ENCODE peak calls at places on chromosomes 6 and 20, in nine cellular contexts. H is dorsolateral prefrontal cortex, F is astrocyte, T is lower lobe of right lung, G is Peyer's patch, Z is colonic mucosa, W is left lung, O is spleen, X is stomach. U is an unnamed sample.

GRCh38 chr20:3777726-3778629 is 3.3 kb downstream of the SPEF1 start:
- DNase-seq in H (peak), F (no peak), T (peak), G (peak), Z (peak), W (peak), O (peak), X (peak), U (peak)

GRCh38 chr20:43937586-43937985 is 22.9 kb downstream of the TOX2 start:
- DNase-seq in H (no peak), F (peak), T (no peak), G (no peak), Z (no peak), W (no peak), O (no peak), X (no peak), U (no peak)

GRCh38 chr20:64131406-64131805 is 24.0 kb upstream of the NPBWR2 start:
- DNase-seq in H (peak), F (no peak), T (peak), G (no peak), Z (peak), W (peak), O (peak), X (no peak), U (peak)

GRCh38 chr6:51768087-51768486 is 319.3 kb downstream of the PKHD1 start:
- DNase-seq in H (no peak), F (no peak), T (no peak), G (no peak), Z (no peak), W (no peak), O (no peak), X (no peak), U (no peak)

GRCh38 chr6:125512621-125513020 is 210.9 kb upstream of the HDDC2 start:
- DNase-seq in H (no peak), F (no peak), T (no peak), G (no peak), Z (no peak), W (no peak), O (no peak), X (no peak), U (no peak)

GRCh38 chr6:33418690-33419291 is 884 bp upstream of the CUTA start:
- DNase-seq in H (no peak), F (peak), T (no peak), G (no peak), Z (no peak), W (no peak), O (peak), X (no peak), U (no peak)

GRCh38 chr6:34584694-34585093 is 28.6 kb upstream of the SPDEF start:
- DNase-seq in H (no peak), F (no peak), T (no peak), G (no peak), Z (no peak), W (no peak), O (no peak), X (no peak), U (no peak)

GRCh38 chr6:129183681-129184216 is 300.8 kb downstream of the LAMA2 start:
- DNase-seq in H (no peak), F (peak), T (no peak), G (no peak), Z (no peak), W (no peak), O (no peak), X (no peak), U (no peak)

GRCh38 chr6:157066781-157067491 is 256.4 kb downstream of the TMEM242 start:
- DNase-seq in H (no peak), F (no peak), T (no peak), G (no peak), Z (no peak), W (no peak), O (no peak), X (no peak), U (no peak)

GRCh38 chr6:87588756-87589407 is 905 bp downstream of the RARS2 start:
- DNase-seq in H (no peak), F (peak), T (no peak), G (no peak), Z (no peak), W (no peak), O (no peak), X (no peak), U (no peak)

GRCh38 chr6:108801331-108801730 is 46.9 kb upstream of the ARMC2 start:
- DNase-seq in H (no peak), F (no peak), T (no peak), G (no peak), Z (no peak), W (no peak), O (no peak), X (no peak), U (no peak)

GRCh38 chr20:35506872-35507638 is 22.4 kb downstream of the C20orf173 start:
- DNase-seq in H (no peak), F (no peak), T (no peak), G (no peak), Z (no peak), W (no peak), O (no peak), X (no peak), U (no peak)

GRCh38 chr20:59723607-59724456 is 119.5 kb downstream of the PHACTR3 start:
- DNase-seq in H (no peak), F (no peak), T (no peak), G (no peak), Z (peak), W (no peak), O (no peak), X (no peak), U (no peak)

GRCh38 chr6:158774734-158775449 is 44.3 kb downstream of the EZR start:
- DNase-seq in H (no peak), F (no peak), T (no peak), G (no peak), Z (no peak), W (no peak), O (no peak), X (no peak), U (no peak)

GRCh38 chr6:136920858-136921520 is 1.1 kb upstream of the SLC35D3 start:
- DNase-seq in H (no peak), F (no peak), T (no peak), G (no peak), Z (peak), W (no peak), O (no peak), X (no peak), U (no peak)

GRCh38 chr6:146901940-146902816 is 302.0 kb upstream of the STXBP5 start:
- DNase-seq in H (no peak), F (no peak), T (no peak), G (no peak), Z (no peak), W (no peak), O (no peak), X (no peak), U (no peak)

GRCh38 chr6:166958926-166959861 is 2.8 kb upstream of the RNASET2 start:
- DNase-seq in H (no peak), F (no peak), T (no peak), G (peak), Z (peak), W (peak), O (peak), X (no peak), U (no peak)

GRCh38 chr6:111013144-111013905 is 31.5 kb downstream of the RPF2 start:
- DNase-seq in H (no peak), F (no peak), T (no peak), G (no peak), Z (no peak), W (no peak), O (no peak), X (no peak), U (no peak)

GRCh38 chr6:44697333-44697732 is 309.8 kb downstream of the CDC5L start:
- DNase-seq in H (no peak), F (no peak), T (no peak), G (no peak), Z (no peak), W (no peak), O (no peak), X (no peak), U (no peak)

GRCh38 chr6:137927777-137928218 is 60.7 kb downstream of the TNFAIP3 start:
- DNase-seq in H (no peak), F (peak), T (no peak), G (peak), Z (peak), W (peak), O (peak), X (no peak), U (no peak)

GRCh38 chr20:32534661-32535240 is 50.4 kb downstream of the NOL4L start:
- DNase-seq in H (no peak), F (no peak), T (peak), G (peak), Z (no peak), W (no peak), O (no peak), X (no peak), U (no peak)

GRCh38 chr6:18469486-18469885 is 82.3 kb downstream of the RNF144B start:
- DNase-seq in H (no peak), F (no peak), T (no peak), G (no peak), Z (no peak), W (no peak), O (no peak), X (no peak), U (no peak)

DNA sequence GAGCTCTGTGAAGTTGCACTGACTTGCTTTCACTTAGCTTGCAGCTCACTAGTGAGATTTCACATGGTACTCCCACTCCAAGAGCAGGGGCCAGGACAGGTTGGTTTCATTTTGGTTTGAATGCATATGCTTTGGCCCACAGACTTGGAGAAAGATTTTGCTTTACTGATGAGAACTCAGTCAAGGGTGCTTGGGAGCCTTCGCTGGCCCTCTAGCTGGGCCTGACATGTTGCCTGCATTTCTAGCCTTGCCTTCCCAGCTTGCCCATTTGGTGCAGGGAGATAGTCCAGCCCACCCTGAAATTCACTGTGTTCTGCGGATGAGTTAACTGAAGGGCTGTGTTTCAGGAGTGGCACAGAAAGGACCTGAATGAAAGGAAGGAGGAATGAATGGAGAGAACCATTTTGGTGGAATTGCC is 1.9 kb downstream of the SGK1 start:
- DNase-seq in H (no peak), F (no peak), T (no peak), G (no peak), Z (no peak), W (no peak), O (no peak), X (no peak), U (no peak)
- H3K4me3 ChIP-seq in H (peak), F (no peak), T (no peak), G (no peak), Z (no peak), W (no peak), O (no peak), X (no peak), U (no peak)

GRCh38 chr20:15419856-15420255 is 1082.4 kb upstream of the FLRT3 start:
- DNase-seq in H (no peak), F (no peak), T (no peak), G (no peak), Z (no peak), W (no peak), O (no peak), X (no peak), U (no peak)
- TF ChIP-seq CTCF in H (no peak), F (no peak), T (no peak), G (no peak), Z (no peak), W (no peak), O (no peak), X (no peak), U (no peak)

GRCh38 chr20:6533828-6534388 is 233.6 kb upstream of the BMP2 start:
- DNase-seq in H (no peak), F (peak), T (no peak), G (no peak), Z (no peak), W (no peak), O (no peak), X (no peak), U (peak)
- H3K4me3 ChIP-seq in H (peak), F (peak), T (peak), G (no peak), Z (no peak), W (no peak), O (no peak), X (no peak), U (peak)

GRCh38 chr20:51321343-51322163 is 221.0 kb downstream of the NFATC2 start:
- DNase-seq in H (no peak), F (no peak), T (no peak), G (no peak), Z (no peak), W (no peak), O (no peak), X (no peak), U (no peak)

GRCh38 chr20:51315390-51315789 is 227.1 kb downstream of the NFATC2 start:
- DNase-seq in H (no peak), F (no peak), T (no peak), G (no peak), Z (no peak), W (no peak), O (no peak), X (no peak), U (no peak)

GRCh38 chr20:51322164-51322707 is 220.3 kb downstream of the NFATC2 start:
- DNase-seq in H (no peak), F (no peak), T (no peak), G (no peak), Z (no peak), W (no peak), O (no peak), X (no peak), U (no peak)

GRCh38 chr20:51319522-51319921 is 223.0 kb downstream of the NFATC2 start:
- DNase-seq in H (no peak), F (no peak), T (no peak), G (no peak), Z (no peak), W (no peak), O (no peak), X (no peak), U (no peak)

DNA sequence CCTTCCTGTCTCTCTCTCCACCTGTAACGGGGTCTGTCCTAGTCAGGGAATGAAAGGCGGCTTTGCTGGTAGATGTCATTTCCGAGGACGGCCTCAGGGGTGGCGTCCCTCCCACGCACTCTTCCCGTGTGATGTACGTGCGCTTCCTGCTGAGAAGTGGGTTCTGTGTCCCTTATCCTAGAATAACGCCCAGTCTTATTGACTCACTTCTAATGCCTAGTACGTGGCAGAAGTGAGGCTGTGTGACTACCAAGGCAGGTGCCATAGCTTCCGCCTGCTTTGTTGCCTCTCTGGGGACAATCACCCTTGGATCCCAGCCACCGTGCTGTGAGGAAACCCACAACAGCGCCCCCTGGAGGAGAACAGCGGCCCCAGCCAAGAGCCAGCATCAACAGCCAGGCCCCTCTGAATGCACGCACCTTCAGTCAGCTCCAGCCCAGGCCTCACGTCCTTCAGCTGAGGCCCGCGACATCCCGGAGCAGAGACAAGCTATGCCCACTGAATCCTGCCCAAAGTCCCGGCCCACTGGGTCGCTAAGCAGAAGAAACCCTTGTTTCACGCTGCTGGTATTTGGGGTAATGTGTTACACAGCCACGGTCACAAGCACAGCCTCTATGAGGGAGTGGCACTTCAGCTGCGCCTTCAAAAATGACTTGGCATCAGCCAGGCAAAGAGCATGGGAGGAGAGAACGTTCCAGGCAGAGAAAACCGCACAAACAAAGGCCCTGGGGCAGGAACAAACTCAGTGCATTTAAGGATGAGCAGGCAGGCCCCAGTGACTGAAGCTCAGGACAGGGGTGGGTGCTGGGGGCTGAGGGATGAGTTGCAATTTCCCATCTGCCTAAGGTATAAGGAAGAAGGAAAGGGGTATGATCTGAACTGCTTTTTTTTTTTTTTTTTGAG is 224.2 kb downstream of the NFATC2 start:
- DNase-seq in H (no peak), F (no peak), T (peak), G (no peak), Z (peak), W (no peak), O (no peak), X (peak), U (no peak)
- TF ChIP-seq CTCF in H (peak), F (peak), T (peak), G (no peak), Z (peak), W (no peak), O (peak), X (no peak), U (no peak)

GRCh38 chr6:143966291-143966690 is 41.8 kb downstream of the PLAGL1 start:
- DNase-seq in H (no peak), F (no peak), T (no peak), G (no peak), Z (no peak), W (no peak), O (no peak), X (no peak), U (no peak)

GRCh38 chr6:143969077-143969476 is 39.0 kb downstream of the PLAGL1 start:
- DNase-seq in H (no peak), F (no peak), T (no peak), G (no peak), Z (no peak), W (no peak), O (no peak), X (no peak), U (no peak)

GRCh38 chr6:143965503-143966171 is 42.4 kb downstream of the PLAGL1 start:
- DNase-seq in H (no peak), F (peak), T (no peak), G (no peak), Z (no peak), W (no peak), O (no peak), X (no peak), U (no peak)

GRCh38 chr6:143970827-143971226 is 37.2 kb downstream of the PLAGL1 start:
- DNase-seq in H (no peak), F (no peak), T (no peak), G (no peak), Z (no peak), W (no peak), O (no peak), X (no peak), U (no peak)

GRCh38 chr6:143967861-143968498 is 40.1 kb downstream of the PLAGL1 start:
- DNase-seq in H (no peak), F (peak), T (no peak), G (no peak), Z (no peak), W (no peak), O (no peak), X (no peak), U (no peak)
- H3K4me3 ChIP-seq in H (no peak), F (no peak), T (no peak), G (no peak), Z (no peak), W (no peak), O (no peak), X (no peak), U (no peak)

GRCh38 chr6:6218246-6219085 is 102.0 kb downstream of the F13A1 start:
- DNase-seq in H (peak), F (no peak), T (no peak), G (no peak), Z (no peak), W (no peak), O (no peak), X (no peak), U (no peak)

GRCh38 chr6:6219716-6220115 is 100.7 kb downstream of the F13A1 start:
- DNase-seq in H (no peak), F (no peak), T (no peak), G (no peak), Z (no peak), W (no peak), O (no peak), X (no peak), U (no peak)

GRCh38 chr6:6224933-6225486 is 95.5 kb downstream of the F13A1 start:
- DNase-seq in H (no peak), F (no peak), T (no peak), G (no peak), Z (no peak), W (no peak), O (no peak), X (no peak), U (no peak)

GRCh38 chr6:6220718-6221117 is 99.7 kb downstream of the F13A1 start:
- DNase-seq in H (no peak), F (no peak), T (no peak), G (no peak), Z (no peak), W (no peak), O (no peak), X (no peak), U (no peak)

GRCh38 chr6:6221829-6222535 is 98.5 kb downstream of the F13A1 start:
- DNase-seq in H (no peak), F (no peak), T (no peak), G (no peak), Z (peak), W (no peak), O (no peak), X (no peak), U (no peak)
- TF ChIP-seq CTCF in H (no peak), F (no peak), T (peak), G (no peak), Z (peak), W (no peak), O (no peak), X (no peak), U (peak)

DNA sequence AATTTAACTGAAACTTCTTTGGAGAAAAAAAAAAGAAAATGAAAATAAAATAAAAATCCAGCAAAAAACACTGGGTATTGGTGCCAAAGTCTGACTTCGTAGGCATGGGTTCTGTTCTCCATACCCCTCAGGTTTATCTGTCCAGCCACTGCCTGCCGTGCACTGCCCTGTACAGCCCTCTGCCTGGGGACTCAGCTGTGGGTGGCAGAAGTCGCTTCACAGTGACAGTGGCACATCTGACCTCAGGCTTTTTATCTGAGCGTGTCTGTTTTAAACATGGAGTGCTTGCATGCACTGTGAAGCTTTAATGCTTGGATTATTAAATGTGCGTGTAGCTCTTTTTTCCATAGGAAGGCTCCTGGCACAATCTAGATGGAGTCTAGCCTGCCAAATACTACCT is 375.4 kb downstream of the UTRN start:
- DNase-seq in H (no peak), F (no peak), T (no peak), G (no peak), Z (peak), W (no peak), O (no peak), X (no peak), U (no peak)
- H3K4me3 ChIP-seq in H (no peak), F (peak), T (peak), G (no peak), Z (peak), W (no peak), O (peak), X (no peak), U (peak)

DNA sequence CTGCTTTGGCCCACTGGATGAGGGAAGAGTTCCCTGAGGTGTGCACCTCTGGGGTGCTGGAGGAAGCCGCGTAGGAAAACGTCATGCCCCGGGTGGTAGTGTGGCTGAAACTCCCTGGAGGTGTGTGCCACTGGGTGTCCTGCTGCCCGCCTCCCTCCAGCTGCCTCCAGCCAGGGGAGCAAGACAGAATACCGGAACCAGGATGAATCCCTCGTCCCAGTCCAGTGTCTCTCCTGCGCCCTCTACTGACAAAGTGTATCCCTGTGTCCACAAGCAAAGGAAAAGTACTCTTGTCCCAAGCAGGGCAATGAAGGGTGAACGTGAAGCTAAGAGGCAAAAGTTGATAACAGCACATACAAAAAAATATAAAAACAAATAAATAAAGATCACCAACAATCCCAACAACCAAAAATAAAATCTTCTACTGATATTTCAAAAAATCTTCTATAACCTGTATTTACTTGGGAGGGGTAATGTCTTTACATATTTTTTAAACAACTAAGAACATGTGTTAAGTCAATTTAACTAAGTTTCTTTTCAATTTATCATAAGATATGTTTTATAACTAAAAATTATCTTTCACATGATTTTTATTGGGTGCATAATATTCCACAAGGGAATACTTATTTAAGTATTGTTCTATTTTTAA is 437.6 kb downstream of the MAFB start:
- DNase-seq in H (no peak), F (no peak), T (peak), G (no peak), Z (peak), W (no peak), O (no peak), X (no peak), U (no peak)
- TF ChIP-seq CTCF in H (peak), F (peak), T (peak), G (no peak), Z (peak), W (peak), O (peak), X (no peak), U (no peak)

U was measured in kidney.